ENCODE peak calls at places on chromosomes 2 and 18, in six cellular contexts. Z is A549, Y is tibial nerve, G is esophagus squamous epithelium, P is NCI-H1694, R is keratinocyte. L is an unnamed sample.

GRCh38 chr18:80254971-80255500 is 7.7 kb upstream of the PARD6G start:
- DNase-seq in Z (no peak), Y (no peak), G (no peak), P (no peak), R (no peak), L (no peak)

GRCh38 chr2:61493523-61493942 is 22.6 kb upstream of the USP34 start:
- DNase-seq in Z (no peak), Y (no peak), G (no peak), P (no peak), R (no peak), L (peak; percentile 37)

GRCh38 chr2:26763019-26763418 is 1.1 kb upstream of the SLC35F6 start:
- DNase-seq in Z (no peak), Y (no peak), G (no peak), P (no peak), R (no peak), L (no peak)

GRCh38 chr2:145158051-145158586 is 638.2 kb upstream of the ZEB2 start:
- DNase-seq in Z (peak; percentile 1), Y (peak; percentile 58), G (no peak), P (no peak), R (no peak), L (no peak)

GRCh38 chr2:15869871-15870270 is 70.5 kb upstream of the MYCN start:
- DNase-seq in Z (no peak), Y (no peak), G (no peak), P (no peak), R (no peak), L (no peak)

GRCh38 chr2:118089015-118089800 is 937 bp downstream of the INSIG2 start:
- DNase-seq in Z (peak; percentile 13), Y (no peak), G (no peak), P (peak; percentile 4), R (no peak), L (peak; percentile 51)

GRCh38 chr2:148922776-148923175 is 47.7 kb downstream of the KIF5C start:
- DNase-seq in Z (no peak), Y (no peak), G (no peak), P (peak; percentile 89), R (no peak), L (no peak)

GRCh38 chr2:37526323-37526722 is 145.1 kb downstream of the CDC42EP3 start:
- DNase-seq in Z (no peak), Y (no peak), G (no peak), P (no peak), R (no peak), L (no peak)

L was measured in SJSA1.